ENCODE peak calls at places on chromosomes 16 and 17, in six cellular contexts. N, E, Y, Q, A and I are unnamed samples.

GRCh38 chr16:30354423-30355143 is 525 bp downstream of the CD2BP2 start:
- DNase-seq in N (peak), E (no peak), Y (no peak), Q (no peak), A (no peak), I (no peak)

GRCh38 chr17:57527437-57528083 is 217.5 kb downstream of the CCDC182 start:
- DNase-seq in N (no peak), E (no peak), Y (no peak), Q (no peak), A (peak), I (no peak)

GRCh38 chr17:79777166-79777843 is 643 bp upstream of the CBX2 start:
- DNase-seq in N (peak), E (peak), Y (peak), Q (no peak), A (peak), I (peak)

GRCh38 chr17:51461578-51462004 is 201.2 kb downstream of the UTP18 start:
- DNase-seq in N (peak), E (peak), Y (peak), Q (no peak), A (peak), I (peak)

GRCh38 chr17:40327735-40328385 is 18.9 kb downstream of the RARA start:
- DNase-seq in N (no peak), E (peak), Y (no peak), Q (no peak), A (no peak), I (no peak)

GRCh38 chr17:59423137-59423703 is 91.8 kb downstream of the YPEL2 start:
- DNase-seq in N (peak), E (peak), Y (peak), Q (no peak), A (no peak), I (peak)

GRCh38 chr17:17156107-17156506 is 50.0 kb downstream of the PLD6 start:
- DNase-seq in N (peak), E (no peak), Y (peak), Q (no peak), A (no peak), I (no peak)

GRCh38 chr17:17783825-17784598 is 52.8 kb downstream of the SREBF1 start:
- DNase-seq in N (no peak), E (peak), Y (peak), Q (peak), A (no peak), I (no peak)

GRCh38 chr17:70407501-70407900 is 238.2 kb downstream of the KCNJ2 start:
- DNase-seq in N (peak), E (no peak), Y (no peak), Q (no peak), A (no peak), I (no peak)

GRCh38 chr17:35265071-35265470 is 22.2 kb downstream of the SLFN5 start:
- DNase-seq in N (no peak), E (no peak), Y (no peak), Q (no peak), A (no peak), I (no peak)

GRCh38 chr16:10616744-10617640 is 36.6 kb upstream of the EMP2 start:
- DNase-seq in N (peak), E (peak), Y (peak), Q (no peak), A (peak), I (peak)

GRCh38 chr16:51039638-51040331 is 111.3 kb downstream of the SALL1 start:
- DNase-seq in N (no peak), E (no peak), Y (no peak), Q (no peak), A (no peak), I (no peak)

GRCh38 chr16:73015612-73016487 is 32.1 kb downstream of the ZFHX3 start:
- DNase-seq in N (no peak), E (no peak), Y (no peak), Q (no peak), A (no peak), I (peak)

GRCh38 chr17:5419959-5420653 is at the start of gene RPAIN:
- DNase-seq in N (peak), E (peak), Y (peak), Q (peak), A (peak), I (peak)

GRCh38 chr17:33873218-33873617 is 381.9 kb upstream of the CCL2 start:
- DNase-seq in N (no peak), E (no peak), Y (no peak), Q (no peak), A (no peak), I (no peak)

GRCh38 chr16:12059216-12059769 is 82.8 kb downstream of the SNX29 start:
- DNase-seq in N (no peak), E (peak), Y (peak), Q (no peak), A (no peak), I (no peak)

GRCh38 chr16:51818342-51818944 is 667.4 kb upstream of the SALL1 start:
- DNase-seq in N (peak), E (peak), Y (peak), Q (no peak), A (peak), I (peak)

GRCh38 chr16:68472581-68472980 is 24.3 kb upstream of the SMPD3 start:
- DNase-seq in N (no peak), E (no peak), Y (no peak), Q (no peak), A (no peak), I (no peak)

GRCh38 chr17:20210614-20211013 is 201.5 kb downstream of the SPECC1 start:
- DNase-seq in N (no peak), E (no peak), Y (no peak), Q (no peak), A (no peak), I (no peak)

DNA sequence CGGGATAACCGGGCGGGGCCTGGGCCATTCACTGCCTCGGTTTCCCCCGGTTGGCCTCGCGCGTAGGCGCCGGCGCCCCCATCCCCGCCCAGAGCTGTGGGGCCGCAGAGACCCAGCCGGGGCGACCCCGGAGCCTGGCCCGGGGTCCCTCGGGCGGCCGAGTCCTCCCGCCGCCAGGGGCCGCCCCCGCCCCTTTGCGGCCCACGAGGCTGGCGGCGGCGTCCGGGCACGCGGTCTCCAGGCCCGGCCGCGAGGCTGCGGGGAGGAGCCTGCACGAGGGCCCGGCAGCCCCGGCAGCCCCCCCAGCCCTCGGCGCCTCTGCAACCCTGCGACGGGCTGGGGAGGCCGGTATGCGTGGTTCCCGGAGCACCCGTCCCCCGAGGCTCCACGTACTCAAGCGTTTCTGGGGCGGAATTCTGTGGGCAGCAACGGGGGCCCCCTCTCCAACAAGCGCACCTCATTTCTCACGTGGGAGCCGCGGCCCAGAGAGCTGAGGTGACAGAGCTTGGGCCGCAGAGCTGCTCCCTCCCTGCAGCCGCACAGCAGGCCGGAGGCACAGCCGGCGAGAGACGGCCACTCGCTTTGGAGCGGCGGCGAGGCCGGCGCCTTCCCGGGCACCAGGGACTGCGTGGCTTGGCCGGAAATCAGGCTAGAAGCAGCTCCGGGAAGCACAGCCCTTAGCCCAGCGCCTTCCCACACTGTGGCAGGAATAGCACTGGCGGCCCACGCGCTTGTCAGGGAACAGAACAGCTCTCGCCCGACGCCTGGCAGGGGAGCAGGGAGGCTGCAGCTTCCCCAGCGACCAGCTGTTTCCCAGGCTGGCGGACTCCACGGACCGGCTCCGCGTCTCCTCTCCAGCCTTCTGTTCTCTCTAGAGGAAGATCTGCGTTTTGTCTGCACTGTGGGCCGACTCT is 860 bp upstream of the LIMD2 start:
- DNase-seq in N (peak), E (peak), Y (peak), Q (no peak), A (no peak), I (no peak)
- TF ChIP-seq CTCF in N (no peak), E (no peak), Y (no peak), Q (no peak), A (no peak), I (no peak)

GRCh38 chr17:81471804-81472456 is 40.7 kb downstream of the ACTG1 start:
- DNase-seq in N (no peak), E (no peak), Y (peak), Q (no peak), A (peak), I (no peak)
- TF ChIP-seq CTCF in N (no peak), E (peak), Y (peak), Q (no peak), A (peak), I (no peak)

DNA sequence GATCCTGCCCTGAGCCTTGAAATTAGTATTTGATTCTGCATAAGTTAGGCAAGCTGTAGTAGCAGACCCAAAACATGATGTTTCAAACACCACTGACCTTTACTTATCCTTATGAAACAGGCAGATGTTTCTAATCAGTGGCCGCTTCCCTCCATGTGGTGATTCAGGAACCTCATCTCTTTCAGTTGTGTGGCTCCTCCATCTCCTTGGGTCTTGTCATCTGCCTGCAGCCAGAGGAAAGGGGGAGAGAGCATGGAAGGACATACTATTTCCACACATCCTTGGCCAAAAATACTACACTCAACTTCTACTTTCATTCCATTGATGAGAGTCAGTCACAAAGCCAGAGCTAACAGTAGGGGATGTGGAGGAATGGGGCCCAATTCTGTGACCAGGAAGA is 41.6 kb upstream of the IRX6 start:
- DNase-seq in N (no peak), E (no peak), Y (peak), Q (no peak), A (no peak), I (no peak)
- TF ChIP-seq CTCF in N (no peak), E (no peak), Y (no peak), Q (no peak), A (no peak), I (no peak)

DNA sequence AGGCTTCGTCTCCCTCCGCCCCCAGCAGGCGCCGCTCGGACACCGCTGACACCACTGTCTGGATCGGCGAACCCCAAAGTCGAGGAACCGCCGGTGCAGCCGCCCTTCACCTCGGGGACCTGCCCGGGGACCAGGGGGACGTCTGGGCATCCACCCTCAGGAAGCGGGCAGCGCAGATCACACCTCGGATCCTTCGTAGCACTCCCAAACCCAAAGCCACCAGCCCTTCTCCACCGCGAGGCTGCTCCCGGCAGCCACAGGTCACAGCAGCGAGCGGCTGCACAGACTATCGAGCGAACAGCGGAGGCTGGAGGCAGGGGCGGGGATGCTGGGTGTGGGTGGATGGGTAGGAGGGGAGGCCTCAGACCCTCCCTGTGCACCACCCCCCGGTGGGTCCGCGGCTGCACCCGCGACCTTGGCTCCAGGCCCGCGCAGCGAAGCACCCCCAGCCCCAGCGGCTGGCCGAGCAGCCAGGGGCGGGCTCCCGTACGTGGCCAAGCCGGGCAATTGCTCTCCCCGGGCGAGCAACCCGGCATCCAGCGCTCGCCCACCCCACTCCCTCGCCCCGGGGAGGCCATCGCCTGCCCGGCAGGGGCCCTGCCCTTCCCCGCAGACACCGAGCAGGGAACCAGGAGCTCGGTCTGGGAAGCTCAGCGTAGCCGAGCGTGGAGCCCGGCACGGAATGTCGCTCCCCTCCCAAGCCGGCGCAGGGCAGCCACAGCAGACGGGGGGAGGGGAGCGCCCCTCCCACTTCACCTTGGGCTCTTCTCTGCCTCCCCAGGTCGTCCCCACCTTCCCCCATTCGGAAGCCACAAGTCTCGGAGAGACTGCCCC is 1.0 kb downstream of the SDK2 start:
- DNase-seq in N (no peak), E (no peak), Y (no peak), Q (no peak), A (peak), I (peak)
- TF ChIP-seq CTCF in N (no peak), E (no peak), Y (peak), Q (peak), A (peak), I (no peak)

GRCh38 chr17:43992641-43993040 is 11.8 kb upstream of the NAGS start:
- DNase-seq in N (no peak), E (no peak), Y (no peak), Q (no peak), A (no peak), I (no peak)

GRCh38 chr17:43999024-43999423 is 5.4 kb upstream of the NAGS start:
- DNase-seq in N (no peak), E (no peak), Y (no peak), Q (no peak), A (no peak), I (no peak)

GRCh38 chr17:43998552-43998951 is 5.9 kb upstream of the NAGS start:
- DNase-seq in N (peak), E (no peak), Y (peak), Q (no peak), A (no peak), I (no peak)

GRCh38 chr17:43994272-43995149 is 9.9 kb upstream of the NAGS start:
- DNase-seq in N (peak), E (peak), Y (peak), Q (no peak), A (peak), I (peak)

GRCh38 chr17:43995150-43995471 is 9.3 kb upstream of the NAGS start:
- DNase-seq in N (no peak), E (no peak), Y (no peak), Q (no peak), A (no peak), I (no peak)
- TF ChIP-seq CTCF in N (no peak), E (peak), Y (no peak), Q (no peak), A (no peak), I (no peak)

DNA sequence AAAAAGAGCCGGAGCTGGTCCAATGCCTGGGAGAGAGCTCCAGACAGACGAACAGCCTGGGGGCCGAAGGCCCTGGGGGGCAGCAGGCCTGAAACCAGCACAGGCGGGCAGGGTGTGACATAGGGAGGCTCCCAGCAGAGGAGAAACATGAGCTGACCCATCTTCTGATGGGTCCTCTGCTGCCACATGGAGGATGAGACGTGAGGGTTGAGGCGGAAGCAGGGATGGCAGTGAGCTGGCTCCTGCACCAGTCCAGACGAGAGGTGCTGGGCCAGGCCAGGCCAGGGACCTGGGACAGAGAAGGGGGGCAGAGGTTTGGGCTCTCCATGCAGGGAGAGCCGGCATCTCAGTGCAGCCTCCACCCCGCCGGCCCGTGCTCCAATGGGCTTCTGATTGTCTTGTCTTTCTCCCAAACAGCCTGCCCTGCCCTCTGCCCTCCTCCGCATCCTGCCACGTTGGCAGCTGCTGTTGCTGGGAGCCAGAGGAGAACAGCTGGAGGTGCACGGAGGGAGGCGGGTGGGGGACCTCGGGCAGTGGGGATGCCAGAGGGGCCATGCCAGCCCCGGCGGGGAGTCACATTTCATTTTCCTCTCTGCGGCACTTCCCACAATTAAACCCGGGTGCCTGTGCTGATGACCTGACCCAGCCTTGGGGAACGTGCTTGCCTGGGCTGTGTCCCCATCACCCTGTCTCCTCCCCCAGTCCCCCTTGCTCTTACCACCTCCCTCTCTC is 139.0 kb upstream of the GSE1 start:
- DNase-seq in N (no peak), E (no peak), Y (peak), Q (no peak), A (no peak), I (no peak)
- TF ChIP-seq CTCF in N (no peak), E (no peak), Y (peak), Q (no peak), A (peak), I (no peak)

DNA sequence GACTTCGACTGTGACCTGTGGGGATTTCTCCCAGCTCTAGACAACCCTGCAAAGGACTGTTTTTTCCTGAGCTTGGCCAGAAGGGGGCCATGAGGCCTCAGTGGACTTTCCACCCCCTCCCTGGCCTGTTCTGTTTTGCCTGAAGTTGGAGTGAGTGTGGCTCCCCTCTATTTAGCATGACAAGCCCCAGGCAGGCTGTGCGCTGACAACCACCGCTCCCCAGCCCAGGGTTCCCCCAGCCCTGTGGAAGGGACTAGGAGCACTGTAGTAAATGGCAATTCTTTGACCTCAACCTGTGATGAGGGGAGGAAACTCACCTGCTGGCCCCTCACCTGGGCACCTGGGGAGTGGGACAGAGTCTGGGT is 19.3 kb downstream of the NGFR start:
- DNase-seq in N (no peak), E (no peak), Y (no peak), Q (no peak), A (peak), I (no peak)
- TF ChIP-seq CTCF in N (peak), E (no peak), Y (peak), Q (peak), A (peak), I (peak)

DNA sequence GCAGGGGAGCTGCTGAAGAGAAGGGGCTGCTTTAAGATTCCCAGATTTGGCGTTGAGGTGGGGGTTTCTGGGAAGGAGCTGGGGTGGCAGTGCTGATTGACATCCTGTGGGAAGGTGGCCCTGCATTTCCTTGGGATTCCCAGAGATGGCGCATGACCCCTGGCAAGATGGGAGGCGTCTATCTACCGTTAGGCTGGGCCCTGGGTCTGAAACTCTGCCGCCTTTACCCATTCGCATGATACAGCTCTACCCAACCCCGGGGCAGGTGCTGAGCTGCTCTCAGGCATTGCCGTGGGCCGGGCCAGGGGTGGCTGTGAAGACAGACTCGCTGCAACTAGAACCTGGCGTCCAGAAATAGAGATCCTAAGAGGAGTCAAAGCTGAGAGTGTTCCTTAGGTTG is 9.9 kb upstream of the MVD start:
- DNase-seq in N (no peak), E (no peak), Y (no peak), Q (no peak), A (peak), I (no peak)
- TF ChIP-seq CTCF in N (peak), E (no peak), Y (no peak), Q (peak), A (peak), I (no peak)

GRCh38 chr17:75764711-75765421 is at the start of gene GALK1:
- DNase-seq in N (peak), E (peak), Y (peak), Q (no peak), A (peak), I (peak)
- TF ChIP-seq CTCF in N (peak), E (peak), Y (peak), Q (peak), A (peak), I (peak)